ENCODE peak calls at places on chromosomes 3 and 15, in six cellular contexts. B, Z, F, W, U and Y are unnamed samples.

GRCh38 chr3:38579146-38579545 is 70.3 kb downstream of the SCN5A start:
- DNase-seq in B (no peak), Z (no peak), F (no peak), W (no peak), U (no peak), Y (no peak)

GRCh38 chr15:31262901-31263671 is 63.5 kb upstream of the KLF13 start:
- DNase-seq in B (no peak), Z (peak), F (no peak), W (peak), U (no peak), Y (peak)

GRCh38 chr3:106529738-106530137 is 660.9 kb upstream of the CBLB start:
- DNase-seq in B (no peak), Z (no peak), F (no peak), W (no peak), U (no peak), Y (no peak)

GRCh38 chr3:155444771-155445170 is 151.3 kb upstream of the STRIT1 start:
- DNase-seq in B (no peak), Z (no peak), F (no peak), W (no peak), U (no peak), Y (no peak)

GRCh38 chr15:31438601-31439265 is 112.1 kb downstream of the KLF13 start:
- DNase-seq in B (no peak), Z (no peak), F (no peak), W (no peak), U (no peak), Y (no peak)

GRCh38 chr15:31298707-31299172 is 27.9 kb upstream of the KLF13 start:
- DNase-seq in B (no peak), Z (peak), F (no peak), W (no peak), U (no peak), Y (no peak)

GRCh38 chr3:184526158-184526483 is 35.5 kb upstream of the EPHB3 start:
- DNase-seq in B (no peak), Z (no peak), F (no peak), W (no peak), U (no peak), Y (no peak)

GRCh38 chr3:169348276-169348675 is 315.2 kb downstream of the MECOM start:
- DNase-seq in B (no peak), Z (no peak), F (no peak), W (no peak), U (no peak), Y (no peak)

GRCh38 chr3:123817413-123817812 is 66.7 kb downstream of the MYLK start:
- DNase-seq in B (no peak), Z (no peak), F (no peak), W (no peak), U (no peak), Y (no peak)

GRCh38 chr3:99509224-99509623 is 129.2 kb upstream of the COL8A1 start:
- DNase-seq in B (no peak), Z (no peak), F (no peak), W (no peak), U (no peak), Y (no peak)

GRCh38 chr15:69604050-69604378 is 151.4 kb downstream of the RPLP1 start:
- DNase-seq in B (no peak), Z (no peak), F (peak), W (peak), U (no peak), Y (no peak)

GRCh38 chr3:14248849-14249523 is 70.4 kb downstream of the LSM3 start:
- DNase-seq in B (peak), Z (no peak), F (no peak), W (no peak), U (no peak), Y (no peak)

GRCh38 chr3:193014961-193015360 is 97.3 kb upstream of the MB21D2 start:
- DNase-seq in B (no peak), Z (no peak), F (no peak), W (no peak), U (no peak), Y (no peak)

GRCh38 chr3:115891237-115891636 is 267.9 kb downstream of the GAP43 start:
- DNase-seq in B (no peak), Z (no peak), F (no peak), W (no peak), U (no peak), Y (no peak)

GRCh38 chr3:57164217-57164605 is 942 bp downstream of the IL17RD start:
- DNase-seq in B (no peak), Z (peak), F (no peak), W (peak), U (no peak), Y (no peak)

GRCh38 chr3:8743911-8744310 is 10.3 kb downstream of the CAV3 start:
- DNase-seq in B (no peak), Z (no peak), F (no peak), W (no peak), U (no peak), Y (no peak)

GRCh38 chr3:134078169-134078821 is 48.6 kb upstream of the SLCO2A1 start:
- DNase-seq in B (no peak), Z (no peak), F (no peak), W (no peak), U (no peak), Y (no peak)

GRCh38 chr15:48555244-48555804 is 90.2 kb downstream of the FBN1 start:
- DNase-seq in B (no peak), Z (no peak), F (no peak), W (no peak), U (no peak), Y (no peak)

GRCh38 chr3:127701281-127701792 is 28.6 kb downstream of the ABTB1 start:
- DNase-seq in B (no peak), Z (no peak), F (no peak), W (no peak), U (no peak), Y (no peak)

GRCh38 chr15:82995076-82995475 is 9.1 kb downstream of the RAMAC start:
- DNase-seq in B (no peak), Z (no peak), F (no peak), W (no peak), U (no peak), Y (no peak)

GRCh38 chr3:173747427-173747826 is 349.9 kb downstream of the NLGN1 start:
- DNase-seq in B (no peak), Z (no peak), F (no peak), W (no peak), U (no peak), Y (no peak)

GRCh38 chr3:40476478-40477470 is at the start of gene ZNF619:
- DNase-seq in B (peak), Z (peak), F (peak), W (peak), U (peak), Y (peak)

GRCh38 chr15:62601779-62602540 is 436.9 kb upstream of the C2CD4B start:
- DNase-seq in B (no peak), Z (no peak), F (no peak), W (no peak), U (no peak), Y (no peak)

GRCh38 chr3:20930034-20930433 is 744.0 kb upstream of the SGO1 start:
- DNase-seq in B (no peak), Z (no peak), F (peak), W (no peak), U (no peak), Y (no peak)

GRCh38 chr15:65304393-65305143 is at the start of gene RNU5B-1:
- DNase-seq in B (peak), Z (peak), F (peak), W (peak), U (peak), Y (no peak)

GRCh38 chr3:160797306-160797705 is 41.3 kb downstream of the PPM1L start:
- DNase-seq in B (no peak), Z (no peak), F (no peak), W (no peak), U (no peak), Y (no peak)

GRCh38 chr3:128432301-128432897 is 34.3 kb downstream of the DNAJB8 start:
- DNase-seq in B (no peak), Z (no peak), F (peak), W (no peak), U (no peak), Y (no peak)